ENCODE peak calls at places on chromosomes 6 and 20, in seven cellular contexts. C is AG04450, E is foreskin keratinocyte, P is adrenal gland, Y is Panc1, A is uterus, K is fibroblast of lung. Q is an unnamed sample.

GRCh38 chr6:30740993-30741784 is 1.3 kb downstream of the FLOT1 start:
- DNase-seq in C (no peak), E (no peak), P (peak; percentile 46), Y (no peak), A (no peak), K (no peak), Q (no peak)

GRCh38 chr20:4167261-4168004 is 152.1 kb upstream of the RNF24 start:
- DNase-seq in C (no peak), E (no peak), P (no peak), Y (no peak), A (no peak), K (no peak), Q (no peak)

GRCh38 chr20:25024171-25024570 is 31.6 kb upstream of the APMAP start:
- DNase-seq in C (no peak), E (no peak), P (peak; percentile 3), Y (no peak), A (no peak), K (no peak), Q (peak; percentile 3)

GRCh38 chr20:10982692-10983091 is 308.9 kb upstream of the JAG1 start:
- DNase-seq in C (peak; percentile 68), E (peak; percentile 89), P (peak; percentile 52), Y (peak; percentile 53), A (peak; percentile 24), K (peak; percentile 84), Q (no peak)

GRCh38 chr20:53839423-53840176 is 230.8 kb downstream of the BCAS1 start:
- DNase-seq in C (no peak), E (no peak), P (no peak), Y (no peak), A (no peak), K (no peak), Q (peak; percentile 81)

GRCh38 chr6:144528605-144529425 is 243.7 kb downstream of the UTRN start:
- DNase-seq in C (no peak), E (peak; percentile 30), P (no peak), Y (no peak), A (no peak), K (no peak), Q (no peak)

GRCh38 chr6:15297895-15298590 is 52.2 kb downstream of the JARID2 start:
- DNase-seq in C (no peak), E (no peak), P (no peak), Y (no peak), A (no peak), K (peak; percentile 57), Q (no peak)

GRCh38 chr6:156720739-156721714 is 56.2 kb upstream of the ARID1B start:
- DNase-seq in C (no peak), E (peak; percentile 82), P (peak; percentile 20), Y (no peak), A (no peak), K (no peak), Q (peak; percentile 52)

GRCh38 chr6:136784910-136785746 is 7.1 kb downstream of the MAP3K5 start:
- DNase-seq in C (no peak), E (no peak), P (peak; percentile 77), Y (no peak), A (no peak), K (peak; percentile 31), Q (peak; percentile 69)

GRCh38 chr6:397604-398003 is 6.1 kb downstream of the IRF4 start:
- DNase-seq in C (no peak), E (no peak), P (no peak), Y (no peak), A (no peak), K (no peak), Q (no peak)

GRCh38 chr20:30484009-30484748 is 773.3 kb upstream of the DEFB115 start:
- DNase-seq in C (no peak), E (no peak), P (no peak), Y (no peak), A (no peak), K (no peak), Q (no peak)

GRCh38 chr6:53148684-53149083 is at the start of gene GCM1:
- DNase-seq in C (no peak), E (no peak), P (no peak), Y (no peak), A (no peak), K (no peak), Q (peak; percentile 17)

GRCh38 chr6:157064502-157064901 is 258.8 kb downstream of the TMEM242 start:
- DNase-seq in C (no peak), E (no peak), P (no peak), Y (no peak), A (no peak), K (no peak), Q (no peak)

GRCh38 chr6:14359438-14359837 is 241.9 kb downstream of the CD83 start:
- DNase-seq in C (no peak), E (no peak), P (no peak), Y (no peak), A (no peak), K (no peak), Q (no peak)

GRCh38 chr6:165849539-165850430 is 186.7 kb upstream of the PDE10A start:
- DNase-seq in C (no peak), E (no peak), P (no peak), Y (no peak), A (peak; percentile 50), K (no peak), Q (no peak)

GRCh38 chr6:132525866-132526265 is 12.2 kb upstream of the TAAR9 start:
- DNase-seq in C (no peak), E (no peak), P (no peak), Y (no peak), A (no peak), K (no peak), Q (no peak)

DNA sequence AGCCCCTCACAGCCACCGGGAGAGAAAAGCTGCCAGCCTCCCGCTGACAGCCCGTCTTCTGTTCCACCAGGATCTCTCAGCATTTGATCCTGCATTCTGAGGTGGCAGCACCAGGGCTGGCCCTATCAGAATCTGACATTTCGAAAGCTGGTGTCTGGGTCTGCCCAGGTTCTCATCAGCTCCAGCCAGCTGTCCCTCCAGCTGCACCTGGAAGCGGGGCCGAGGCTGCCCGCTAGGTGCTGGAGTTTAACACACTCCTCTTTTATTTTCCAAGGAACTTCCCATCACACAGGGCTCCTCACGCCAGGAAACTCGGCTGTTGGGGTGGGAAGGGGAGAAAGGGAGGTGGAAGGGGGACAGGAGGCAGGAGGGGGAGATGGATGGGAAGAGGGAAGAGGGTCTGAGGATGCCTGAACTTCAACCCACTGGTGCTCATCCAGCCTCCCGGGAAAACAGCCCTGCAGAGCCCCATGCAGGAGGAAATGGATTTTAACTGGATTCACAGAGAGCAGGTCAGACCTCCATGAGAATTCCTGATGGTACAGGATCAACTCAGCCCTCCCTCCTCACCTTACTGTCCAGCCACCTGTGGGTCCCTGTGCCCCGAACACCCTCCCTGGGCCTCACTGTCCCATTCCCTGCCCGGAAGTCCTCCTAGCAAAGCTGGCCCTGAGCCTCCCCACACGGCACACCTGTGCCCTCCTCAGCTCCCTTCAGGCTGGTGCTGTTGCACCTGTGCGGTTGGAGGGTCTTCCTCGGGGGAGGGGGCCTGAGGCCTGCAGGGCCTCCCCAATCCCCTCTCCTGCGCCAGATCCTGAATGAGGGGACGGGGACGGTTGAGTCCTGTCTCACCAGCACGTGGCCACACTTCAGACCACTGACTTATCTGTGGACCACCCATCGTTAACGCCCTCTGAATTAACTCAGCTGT is 3.9 kb upstream of the LSM14B start:
- DNase-seq in C (no peak), E (no peak), P (no peak), Y (no peak), A (no peak), K (no peak), Q (no peak)
- H3K27me3 ChIP-seq in C (peaks cover 27% of the 10 kb centered on the region), E (peaks cover 31% of the 10 kb centered on the region), P (no peaks in the 10 kb centered on the region), Y (no peaks in the 10 kb centered on the region), A (no peaks in the 10 kb centered on the region), K (peaks cover 19% of the 10 kb centered on the region), Q (no peaks in the 10 kb centered on the region)

DNA sequence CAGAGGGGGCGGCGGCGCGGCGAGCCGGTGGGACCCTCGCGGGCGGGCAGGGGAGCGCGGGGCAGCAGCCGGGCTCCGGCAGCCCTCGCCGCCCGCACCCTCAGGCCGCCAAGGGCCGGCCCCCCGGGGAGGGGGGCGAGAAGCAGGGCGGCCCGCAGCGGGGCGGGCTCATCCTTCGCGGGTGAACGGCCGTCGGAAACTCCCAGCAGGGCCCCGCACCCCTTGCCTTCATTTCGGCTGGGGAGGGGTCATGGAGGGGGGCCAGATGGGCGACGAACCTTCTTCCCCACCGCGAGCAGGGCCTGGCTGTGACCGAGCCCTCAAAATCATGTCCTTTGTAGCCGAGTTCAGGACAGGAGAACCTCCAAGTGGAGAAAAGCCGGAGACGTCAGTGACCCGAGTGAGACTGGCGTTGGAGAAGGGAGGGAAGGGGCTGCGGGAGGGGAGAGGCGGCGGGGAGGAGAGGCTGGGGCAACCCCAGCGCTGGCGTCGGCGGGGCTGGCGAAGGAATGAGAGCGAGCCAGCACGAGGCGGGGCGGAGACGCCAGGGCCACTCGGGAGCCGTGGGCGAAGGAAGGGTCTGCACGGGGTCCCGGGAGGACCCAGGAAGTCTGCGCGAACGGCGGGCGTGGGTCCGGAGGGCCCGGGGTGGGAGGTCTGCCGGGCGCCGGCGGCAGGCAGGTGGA is 596 bp upstream of the FOXC1 start:
- DNase-seq in C (no peak), E (no peak), P (no peak), Y (no peak), A (no peak), K (no peak), Q (no peak)
- H3K27me3 ChIP-seq in C (peaks cover 47% of the 10 kb centered on the region), E (peaks cover 53% of the 10 kb centered on the region), P (peaks cover 53% of the 10 kb centered on the region), Y (peaks cover 3% of the 10 kb centered on the region), A (peaks cover 61% of the 10 kb centered on the region), K (peaks cover 50% of the 10 kb centered on the region), Q (peaks cover 92% of the 10 kb centered on the region)

GRCh38 chr6:124888581-124889371 is 73.5 kb upstream of the RNF217 start:
- DNase-seq in C (no peak), E (no peak), P (no peak), Y (no peak), A (no peak), K (no peak), Q (no peak)

GRCh38 chr6:124885171-124885570 is 77.1 kb upstream of the RNF217 start:
- DNase-seq in C (no peak), E (no peak), P (no peak), Y (no peak), A (no peak), K (no peak), Q (no peak)

GRCh38 chr6:124881898-124882579 is 80.2 kb upstream of the RNF217 start:
- DNase-seq in C (peak; percentile 24), E (peak; percentile 65), P (no peak), Y (no peak), A (no peak), K (peak; percentile 69), Q (no peak)

GRCh38 chr6:124882580-124883393 is 79.5 kb upstream of the RNF217 start:
- DNase-seq in C (no peak), E (peak; percentile 56), P (no peak), Y (no peak), A (no peak), K (peak; percentile 55), Q (no peak)

GRCh38 chr6:124887872-124888580 is 74.2 kb upstream of the RNF217 start:
- DNase-seq in C (no peak), E (no peak), P (no peak), Y (no peak), A (no peak), K (no peak), Q (no peak)
- H3K27me3 ChIP-seq in C (no peaks in the 10 kb centered on the region), E (no peaks in the 10 kb centered on the region), P (no peaks in the 10 kb centered on the region), Y (no peaks in the 10 kb centered on the region), A (no peaks in the 10 kb centered on the region), K (no peaks in the 10 kb centered on the region), Q (no peaks in the 10 kb centered on the region)

GRCh38 chr6:127120109-127120786 is 1.8 kb downstream of the RSPO3 start:
- DNase-seq in C (no peak), E (no peak), P (no peak), Y (no peak), A (peak; percentile 31), K (no peak), Q (no peak)
- H3K27me3 ChIP-seq in C (peaks cover 43% of the 10 kb centered on the region), E (peaks cover 98% of the 10 kb centered on the region), P (peaks cover 21% of the 10 kb centered on the region), Y (peaks cover 58% of the 10 kb centered on the region), A (no peaks in the 10 kb centered on the region), K (peaks cover 32% of the 10 kb centered on the region), Q (peaks cover 71% of the 10 kb centered on the region)